ENCODE peak calls at places on chromosomes 4 and X, in four cellular contexts. T, M, L and I are unnamed samples.

GRCh38 chr4:5979981-5980380 is 38.2 kb downstream of the C4orf50 start:
- DNase-seq in T (no peak), M (no peak), L (no peak), I (no peak)

GRCh38 chr4:150867148-150867547 is 147.9 kb downstream of the LRBA start:
- DNase-seq in T (peak), M (peak), L (peak), I (no peak)

GRCh38 chr4:73661646-73662119 is 41.4 kb upstream of the RASSF6 start:
- DNase-seq in T (no peak), M (no peak), L (no peak), I (no peak)

GRCh38 chrX:123728001-123728400 is 4.9 kb downstream of the THOC2 start:
- DNase-seq in T (no peak), M (no peak), L (no peak), I (no peak)

GRCh38 chr4:57068237-57068981 is 41.8 kb downstream of the IGFBP7 start:
- DNase-seq in T (no peak), M (no peak), L (no peak), I (no peak)

GRCh38 chr4:109649872-109650271 is 53.4 kb downstream of the CASP6 start:
- DNase-seq in T (peak), M (peak), L (no peak), I (no peak)

GRCh38 chr4:1538096-1538410 is 131.8 kb upstream of the NKX1-1 start:
- DNase-seq in T (no peak), M (no peak), L (no peak), I (no peak)

GRCh38 chr4:170652571-170652970 is 562.8 kb upstream of the AADAT start:
- DNase-seq in T (no peak), M (no peak), L (no peak), I (no peak)

GRCh38 chr4:76895619-76896018 is 2.3 kb downstream of the SOWAHB start:
- DNase-seq in T (no peak), M (no peak), L (no peak), I (no peak)

GRCh38 chr4:139416073-139416673 is 37.7 kb upstream of the RAB33B start:
- DNase-seq in T (no peak), M (peak), L (peak), I (no peak)

GRCh38 chrX:39336709-39337294 is 535.5 kb downstream of the MID1IP1 start:
- DNase-seq in T (peak), M (peak), L (no peak), I (no peak)

GRCh38 chrX:9494806-9495205 is 29.9 kb downstream of the TBL1X start:
- DNase-seq in T (no peak), M (no peak), L (no peak), I (no peak)

GRCh38 chr4:13983189-13983790 is 355.8 kb upstream of the BOD1L1 start:
- DNase-seq in T (no peak), M (no peak), L (no peak), I (no peak)

GRCh38 chr4:101418466-101418865 is 71.1 kb upstream of the PPP3CA start:
- DNase-seq in T (no peak), M (no peak), L (no peak), I (no peak)

GRCh38 chr4:45453258-45453841 is 670.5 kb downstream of the GABRG1 start:
- DNase-seq in T (peak), M (peak), L (no peak), I (no peak)

GRCh38 chrX:23246001-23246400 is 88.6 kb upstream of the PTCHD1 start:
- DNase-seq in T (no peak), M (no peak), L (no peak), I (no peak)

GRCh38 chr4:7390366-7390765 is 44.4 kb downstream of the PSAPL1 start:
- DNase-seq in T (no peak), M (no peak), L (no peak), I (no peak)

GRCh38 chrX:110125435-110125834 is 122.5 kb downstream of the TMEM164 start:
- DNase-seq in T (no peak), M (no peak), L (no peak), I (no peak)
- TF ChIP-seq CTCF in T (no peak), M (no peak), L (peak), I (no peak)

GRCh38 chrX:104098151-104098808 is 14.0 kb upstream of the ZCCHC18 start:
- DNase-seq in T (peak), M (peak), L (peak), I (no peak)
- TF ChIP-seq CTCF in T (peak), M (peak), L (peak), I (peak)

GRCh38 chrX:25019707-25020390 is 4.1 kb upstream of the ARX start:
- DNase-seq in T (no peak), M (no peak), L (no peak), I (no peak)

GRCh38 chrX:25018682-25019081 is 2.9 kb upstream of the ARX start:
- DNase-seq in T (no peak), M (no peak), L (no peak), I (no peak)

GRCh38 chrX:25021132-25021498 is 5.3 kb upstream of the ARX start:
- DNase-seq in T (no peak), M (no peak), L (no peak), I (no peak)

GRCh38 chrX:25022499-25023325 is 6.9 kb upstream of the ARX start:
- DNase-seq in T (no peak), M (no peak), L (no peak), I (no peak)

DNA sequence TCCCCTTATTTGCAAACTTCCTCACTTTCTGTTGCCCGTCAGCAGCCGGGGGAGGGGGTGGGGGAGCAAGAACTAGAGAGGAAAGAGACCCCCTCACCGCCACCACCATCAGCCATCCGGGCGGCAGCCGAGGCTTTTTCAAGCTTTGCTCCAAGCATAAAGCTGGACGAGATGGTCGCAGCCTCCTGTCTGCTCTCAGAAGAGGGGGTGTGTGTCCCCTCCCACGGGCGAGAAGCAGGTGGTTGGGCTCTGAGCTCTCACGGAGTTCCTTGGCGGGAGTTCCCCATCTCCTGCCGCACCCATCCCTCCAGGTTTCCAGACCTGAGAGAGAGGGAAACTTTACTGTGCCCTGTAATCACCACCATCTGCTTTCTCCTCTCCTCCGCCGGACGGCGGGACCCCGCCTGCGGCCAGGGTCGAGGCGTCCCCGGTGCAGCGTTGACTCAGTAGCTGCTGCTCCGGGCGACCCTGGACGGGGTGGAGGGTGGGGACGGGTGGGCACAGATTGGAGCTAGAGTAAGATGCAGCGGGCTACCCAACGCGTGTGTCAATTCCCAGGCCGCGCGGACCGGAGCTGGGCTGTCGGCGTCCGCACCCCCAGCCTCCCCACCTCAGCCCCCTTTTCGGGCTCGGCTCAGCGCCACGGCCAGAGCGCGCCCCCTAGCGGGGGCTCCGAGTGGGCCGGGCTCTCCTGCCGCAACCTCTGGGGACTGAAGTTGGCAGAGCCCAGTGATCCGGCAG is 4.8 kb upstream of the ARX start:
- DNase-seq in T (peak), M (peak), L (no peak), I (peak)
- TF ChIP-seq CTCF in T (peak), M (peak), L (peak), I (peak)

GRCh38 chrX:47562615-47563243 is 1.7 kb downstream of the ARAF start:
- DNase-seq in T (no peak), M (peak), L (no peak), I (no peak)
- TF ChIP-seq CTCF in T (peak), M (peak), L (peak), I (peak)

DNA sequence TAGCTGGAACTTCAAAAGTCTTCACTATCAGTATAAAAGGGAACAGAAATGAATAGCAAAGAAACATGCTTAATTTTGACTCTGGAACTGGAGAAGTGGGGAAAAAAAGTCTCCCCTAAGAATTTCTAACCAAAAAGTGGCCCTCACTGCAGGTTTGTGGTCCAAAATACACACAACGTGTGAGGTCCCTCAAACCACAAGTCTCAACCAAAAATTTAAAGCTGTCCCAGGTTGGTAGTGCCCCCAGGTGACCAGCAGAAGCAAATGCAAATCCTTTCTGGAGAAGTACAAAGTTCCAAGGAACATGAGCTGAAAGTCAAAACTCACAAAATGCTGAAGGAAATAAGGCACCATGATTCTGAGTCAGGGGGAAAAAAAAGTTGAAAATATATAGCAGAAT is 23.6 kb upstream of the VAMP7 start:
- DNase-seq in T (no peak), M (peak), L (peak), I (no peak)
- TF ChIP-seq CTCF in T (no peak), M (no peak), L (peak), I (no peak)

DNA sequence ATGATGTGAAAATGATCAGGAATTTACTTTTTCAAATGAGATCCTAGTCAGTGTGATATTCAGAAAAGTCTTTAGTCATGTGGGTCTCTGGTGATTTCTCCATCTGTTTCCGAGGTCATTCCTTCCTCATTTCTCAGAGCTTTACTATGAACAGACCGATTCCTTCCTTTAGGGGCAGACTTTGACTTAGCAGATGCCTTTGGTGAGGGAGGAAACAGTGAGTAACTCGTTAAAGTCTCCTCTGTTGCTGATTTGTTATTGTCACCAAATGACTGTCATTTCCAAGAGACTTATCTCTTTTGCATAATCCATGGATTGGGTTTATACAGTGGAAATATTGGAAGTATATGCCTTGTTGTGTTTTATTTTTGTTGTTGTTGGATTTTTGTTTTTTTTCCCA is 76.2 kb upstream of the CD99 start:
- DNase-seq in T (no peak), M (no peak), L (peak), I (no peak)
- TF ChIP-seq CTCF in T (no peak), M (no peak), L (peak), I (no peak)

GRCh38 chr4:144899393-144899792 is 198.6 kb downstream of the ANAPC10 start:
- DNase-seq in T (no peak), M (no peak), L (no peak), I (no peak)

DNA sequence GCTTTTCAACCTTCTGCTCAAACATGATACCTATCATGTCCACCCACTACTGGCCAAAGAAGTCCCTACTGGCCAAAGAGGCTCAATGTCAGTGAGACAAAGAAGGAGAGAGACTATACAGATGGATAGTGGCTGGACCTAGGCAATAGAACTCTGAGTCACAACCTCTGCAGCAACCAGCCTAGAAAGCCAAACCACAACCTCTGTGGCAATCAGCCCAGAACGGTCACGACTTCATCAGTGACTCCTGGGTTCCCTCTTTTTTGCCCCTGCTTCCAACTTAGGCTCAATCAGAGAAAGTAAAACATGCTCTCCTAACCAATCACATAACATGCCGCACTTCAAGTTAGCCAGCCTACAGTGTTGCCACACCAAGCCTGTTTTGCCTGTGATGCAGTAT is 203.5 kb downstream of the ANAPC10 start:
- DNase-seq in T (no peak), M (no peak), L (peak), I (no peak)
- TF ChIP-seq CTCF in T (no peak), M (no peak), L (no peak), I (no peak)

GRCh38 chr4:41510179-41510578 is 27.8 kb upstream of the LIMCH1 start:
- DNase-seq in T (no peak), M (no peak), L (no peak), I (no peak)

GRCh38 chr4:41509411-41510008 is 28.4 kb upstream of the LIMCH1 start:
- DNase-seq in T (no peak), M (no peak), L (no peak), I (no peak)

GRCh38 chr4:41505161-41505653 is 32.8 kb upstream of the LIMCH1 start:
- DNase-seq in T (no peak), M (no peak), L (no peak), I (no peak)

GRCh38 chr4:41506071-41506470 is 31.9 kb upstream of the LIMCH1 start:
- DNase-seq in T (no peak), M (no peak), L (no peak), I (no peak)

GRCh38 chr4:41507292-41507933 is 30.5 kb upstream of the LIMCH1 start:
- DNase-seq in T (no peak), M (no peak), L (no peak), I (no peak)
- TF ChIP-seq CTCF in T (no peak), M (no peak), L (no peak), I (no peak)